ENCODE peak calls at places on chromosome 22, in four cellular contexts. M, N, S and F are unnamed samples.

GRCh38 chr22:36337365-36338130 is 50.2 kb downstream of the MYH9 start:
- DNase-seq in S (no peak), M (no peak), N (no peak), F (no peak)

GRCh38 chr22:29524440-29525191 is 28.9 kb downstream of the THOC5 start:
- DNase-seq in N (no peak), S (peak), M (peak), F (peak)

GRCh38 chr22:45891996-45892621 is 84.9 kb downstream of the WNT7B start:
- DNase-seq in N (no peak), S (no peak), M (no peak), F (no peak)

GRCh38 chr22:32059426-32059825 is 16.4 kb downstream of the SLC5A1 start:
- DNase-seq in M (no peak), N (no peak), S (no peak), F (no peak)

GRCh38 chr22:33535937-33536875 is 384.1 kb downstream of the LARGE1 start:
- DNase-seq in S (no peak), N (no peak), M (no peak), F (no peak)

GRCh38 chr22:47192106-47192650 is 429.7 kb downstream of the TBC1D22A start:
- DNase-seq in S (no peak), N (no peak), M (no peak), F (no peak)

GRCh38 chr22:36797988-36798670 is 18.7 kb downstream of the PVALB start:
- DNase-seq in M (no peak), S (no peak), N (peak), F (no peak)

GRCh38 chr22:27613099-27614089 is 188.2 kb downstream of the MN1 start:
- DNase-seq in M (no peak), S (no peak), N (no peak), F (no peak)

GRCh38 chr22:25223269-25223850 is 3.9 kb downstream of the CRYBB2 start:
- DNase-seq in N (peak), M (no peak), S (no peak), F (no peak)

GRCh38 chr22:37163618-37164534 is 14.2 kb upstream of the IL2RB start:
- DNase-seq in S (no peak), M (no peak), N (no peak), F (no peak)

GRCh38 chr22:17786435-17787158 is 12.3 kb upstream of the BID start:
- DNase-seq in M (no peak), N (peak), S (no peak), F (peak)

GRCh38 chr22:41411021-41411851 is 29.5 kb downstream of the TEF start:
- DNase-seq in N (no peak), S (no peak), M (peak), F (no peak)

GRCh38 chr22:35792501-35792900 is 74.8 kb downstream of the APOL5 start:
- DNase-seq in S (no peak), N (no peak), M (no peak), F (peak)

GRCh38 chr22:25726241-25726640 is 15.7 kb upstream of the MYO18B start:
- DNase-seq in N (no peak), M (no peak), S (no peak), F (peak)

GRCh38 chr22:31891366-31892079 is 52.8 kb upstream of the YWHAH start:
- DNase-seq in M (peak), S (peak), N (no peak), F (no peak)

GRCh38 chr22:24434472-24435322 is 7.3 kb downstream of the ADORA2A start:
- DNase-seq in S (no peak), N (no peak), M (peak), F (peak)

GRCh38 chr22:25488244-25489020 is 76.0 kb upstream of the GRK3 start:
- DNase-seq in S (peak), M (peak), N (no peak), F (no peak)

GRCh38 chr22:27377901-27378300 is 423.7 kb downstream of the MN1 start:
- DNase-seq in S (no peak), N (no peak), M (peak), F (no peak)

GRCh38 chr22:36015806-36016519 is 12.7 kb downstream of the RBFOX2 start:
- DNase-seq in N (no peak), M (no peak), S (no peak), F (no peak)

GRCh38 chr22:34344702-34345101 is 424.4 kb upstream of the LARGE1 start:
- DNase-seq in N (no peak), S (no peak), M (no peak), F (no peak)

GRCh38 chr22:33896801-33897620 is 23.3 kb downstream of the LARGE1 start:
- DNase-seq in S (peak), M (peak), N (no peak), F (no peak)

GRCh38 chr22:34841911-34842310 is 224.0 kb upstream of the ISX start:
- DNase-seq in S (no peak), N (no peak), M (no peak), F (no peak)

GRCh38 chr22:28424427-28425080 is 255.1 kb downstream of the TTC28 start:
- DNase-seq in S (peak), N (no peak), M (peak), F (peak)

GRCh38 chr22:32024791-32025190 is 18.3 kb upstream of the SLC5A1 start:
- DNase-seq in S (peak), N (no peak), M (no peak), F (peak)

GRCh38 chr22:31342389-31343125 is 3.6 kb downstream of the PATZ1 start:
- DNase-seq in M (no peak), S (no peak), N (peak), F (no peak)

GRCh38 chr22:46613606-46613997 is 6.6 kb upstream of the GRAMD4 start:
- DNase-seq in S (no peak), N (no peak), M (peak), F (no peak)

GRCh38 chr22:16651217-16651616 is 58.6 kb upstream of the CCT8L2 start:
- DNase-seq in M (no peak), N (no peak), S (no peak), F (no peak)

GRCh38 chr22:27258773-27259172 is 542.8 kb downstream of the MN1 start:
- DNase-seq in N (no peak), S (no peak), M (no peak), F (no peak)

GRCh38 chr22:24706732-24707476 is 67.6 kb downstream of the PIWIL3 start:
- DNase-seq in N (no peak), M (no peak), S (no peak), F (no peak)

GRCh38 chr22:39233736-39234120 is 11.1 kb downstream of the PDGFB start:
- DNase-seq in S (no peak), M (no peak), N (no peak), F (no peak)

GRCh38 chr22:39236321-39237275 is 8.2 kb downstream of the PDGFB start:
- DNase-seq in M (no peak), N (no peak), S (no peak), F (peak)

GRCh38 chr22:39232806-39233735 is 11.7 kb downstream of the PDGFB start:
- DNase-seq in N (no peak), M (no peak), S (no peak), F (no peak)

GRCh38 chr22:39234157-39234793 is 10.5 kb downstream of the PDGFB start:
- DNase-seq in N (peak), M (peak), S (no peak), F (peak)

GRCh38 chr22:39234867-39235687 is 9.7 kb downstream of the PDGFB start:
- DNase-seq in N (no peak), M (no peak), S (no peak), F (no peak)
- H3K4ac ChIP-seq in N (peak), M (peak), S (no peak), F (peak)

GRCh38 chr22:49475253-49475652 is 352.4 kb downstream of the BRD1 start:
- DNase-seq in M (no peak), N (no peak), S (no peak), F (no peak)
- H2AFZ ChIP-seq in M (no peak), N (no peak), S (no peak), F (no peak)

GRCh38 chr22:39176673-39177455 is 24.4 kb upstream of the CBX7 start:
- DNase-seq in S (no peak), N (no peak), M (peak), F (peak)

GRCh38 chr22:39173787-39174497 is 21.5 kb upstream of the CBX7 start:
- DNase-seq in S (no peak), N (no peak), M (no peak), F (no peak)

GRCh38 chr22:39174498-39175120 is 22.1 kb upstream of the CBX7 start:
- DNase-seq in M (peak), S (peak), N (peak), F (peak)

GRCh38 chr22:39176067-39176621 is 23.7 kb upstream of the CBX7 start:
- DNase-seq in N (peak), S (peak), M (peak), F (peak)

GRCh38 chr22:39175127-39176066 is 22.9 kb upstream of the CBX7 start:
- DNase-seq in S (no peak), M (peak), N (no peak), F (peak)
- H3K4ac ChIP-seq in S (peak), M (peak), N (peak), F (peak)

GRCh38 chr22:38986629-38987028 is 4.5 kb downstream of the APOBEC3B start:
- DNase-seq in N (no peak), S (no peak), M (no peak), F (no peak)

GRCh38 chr22:38984224-38984623 is 2.1 kb downstream of the APOBEC3B start:
- DNase-seq in N (no peak), S (no peak), M (no peak), F (no peak)

GRCh38 chr22:38982008-38982927 is at the start of gene APOBEC3B:
- DNase-seq in S (peak), M (peak), N (peak), F (peak)

GRCh38 chr22:38981005-38981658 is 1.0 kb upstream of the APOBEC3B start:
- DNase-seq in M (no peak), N (peak), S (peak), F (peak)

GRCh38 chr22:38981659-38982007 is 514 bp upstream of the APOBEC3B start:
- DNase-seq in S (no peak), M (peak), N (no peak), F (no peak)
- H2AFZ ChIP-seq in S (peak), M (peak), N (peak), F (no peak)

GRCh38 chr22:48743601-48744282 is 1083.9 kb downstream of the BRD1 start:
- DNase-seq in M (no peak), S (no peak), N (no peak), F (no peak)
- H3K4ac ChIP-seq in M (no peak), S (no peak), N (no peak), F (no peak)

DNA sequence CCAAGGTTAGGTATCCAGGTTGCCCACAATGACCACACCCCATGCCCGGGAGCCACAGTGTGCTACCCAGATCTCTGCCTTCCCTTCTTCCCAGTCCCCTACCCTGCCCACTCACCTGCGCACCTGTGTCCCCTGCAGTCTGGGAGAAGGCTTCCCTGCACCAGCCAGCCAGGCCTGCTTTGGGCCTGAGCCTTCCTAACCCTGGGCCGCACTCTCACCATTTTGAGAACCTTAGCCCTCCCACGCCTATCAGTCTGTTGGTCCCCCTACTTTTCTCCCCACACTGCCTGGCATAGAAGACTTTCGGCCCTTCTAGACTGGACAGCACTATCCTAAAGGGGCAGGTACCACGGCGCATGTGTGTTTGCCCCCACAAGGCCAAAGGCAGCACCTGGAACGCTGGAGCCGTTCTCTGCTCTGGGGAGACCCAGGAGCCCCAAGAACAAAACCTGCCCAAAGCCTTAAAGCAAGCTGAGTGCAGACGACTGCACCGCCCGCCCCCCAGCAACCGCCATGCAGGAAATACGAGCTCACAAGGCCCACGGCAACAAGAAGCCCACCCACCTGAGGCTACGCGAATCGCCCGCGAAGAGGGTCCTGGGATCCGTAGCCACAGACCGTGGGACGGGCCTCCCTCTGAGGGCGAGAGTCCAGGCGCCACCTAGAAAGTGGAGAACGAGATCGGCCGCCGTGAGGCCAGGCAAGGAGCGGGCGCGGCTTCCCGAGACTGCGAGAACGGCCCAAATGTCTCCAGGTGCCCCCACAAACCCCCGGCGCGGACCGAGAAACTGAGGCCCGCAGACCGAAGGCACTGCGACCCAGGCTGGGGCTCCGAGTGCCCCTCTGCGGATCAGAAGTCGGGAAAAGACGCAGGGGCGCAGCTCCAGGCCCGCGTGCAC is 546 bp downstream of the GNB1L start:
- DNase-seq in N (no peak), S (no peak), M (no peak), F (no peak)
- H2AFZ ChIP-seq in N (peak), S (peak), M (peak), F (peak)

DNA sequence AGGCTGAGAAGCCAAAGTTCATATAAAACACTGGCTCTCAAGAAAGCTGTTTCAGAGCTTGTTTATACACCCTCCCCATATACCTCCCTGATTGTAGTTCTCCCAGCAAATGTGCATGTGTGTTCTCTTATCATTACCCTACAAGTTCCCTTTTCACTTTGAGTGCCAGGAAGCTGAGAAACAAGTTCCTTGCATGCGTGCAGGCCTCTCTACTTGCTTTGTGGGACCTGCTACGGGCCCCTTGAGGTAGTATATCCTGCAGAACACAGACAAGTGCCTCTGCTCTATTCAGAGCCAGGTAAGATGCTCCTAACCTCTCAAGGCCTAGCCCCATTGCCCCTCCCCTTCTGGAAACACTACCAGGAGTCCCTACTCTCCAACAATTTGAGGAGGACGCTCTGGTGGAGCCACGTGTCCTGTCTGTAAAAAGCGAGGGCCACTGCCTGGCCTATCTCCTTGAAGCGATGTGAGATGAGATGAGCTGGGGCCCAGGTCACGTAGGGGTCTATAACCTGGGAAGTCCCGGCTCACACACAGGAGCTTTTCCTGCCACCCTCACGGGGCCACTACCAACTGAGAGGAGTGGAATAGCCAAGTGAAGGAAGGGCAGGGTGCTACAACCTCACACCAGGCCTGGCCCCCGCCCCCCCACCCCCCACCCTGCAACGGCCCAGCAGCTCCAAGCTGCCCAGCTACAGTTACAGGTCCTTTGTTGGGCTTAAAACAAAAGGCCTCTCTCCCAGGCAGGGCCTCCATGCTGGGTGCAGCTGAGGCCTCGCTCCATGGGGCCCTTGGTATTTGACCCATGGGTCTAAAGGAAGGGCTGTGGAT is 2.6 kb upstream of the ATP5MGL start:
- DNase-seq in S (no peak), N (no peak), M (no peak), F (no peak)
- H3K4ac ChIP-seq in S (no peak), N (no peak), M (peak), F (peak)

DNA sequence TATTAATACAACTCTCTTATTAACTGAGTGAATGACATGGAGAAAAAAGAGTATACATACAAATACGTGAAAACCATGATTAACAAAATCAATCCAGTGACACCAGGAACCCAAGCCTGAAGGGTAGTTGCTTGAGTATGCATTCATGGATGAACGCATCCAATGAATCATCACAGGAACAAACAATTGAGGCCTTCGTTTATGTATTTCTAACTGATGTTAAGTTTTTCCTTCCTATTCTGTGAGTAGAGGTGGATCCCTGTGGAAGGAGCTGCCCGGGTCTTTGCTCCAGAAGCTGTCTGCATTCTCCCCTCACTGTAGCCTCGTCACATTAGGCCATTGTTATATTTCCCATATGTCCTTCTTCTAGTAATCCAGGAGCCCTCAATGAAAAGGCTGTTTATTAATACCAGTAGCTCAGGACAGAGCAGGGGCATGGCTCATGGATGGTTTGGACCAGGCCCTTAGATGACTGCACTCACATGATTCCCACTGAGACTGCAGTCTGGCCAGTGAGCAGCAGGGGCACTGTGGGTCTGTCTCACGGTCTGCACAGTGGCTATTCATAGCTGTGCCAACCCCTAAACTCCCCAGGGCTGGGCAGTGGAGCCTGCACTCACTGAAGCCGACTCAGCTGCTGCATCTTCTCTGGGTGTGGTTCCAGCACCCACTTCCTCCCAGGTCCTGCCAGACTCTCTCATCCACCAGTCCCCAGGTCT is 128.1 kb upstream of the TOP3B start:
- DNase-seq in N (peak), M (peak), S (peak), F (peak)
- H2AFZ ChIP-seq in N (peak), M (no peak), S (peak), F (no peak)